ENCODE peak calls at places on chromosome 19, in four cellular contexts. Y is endothelial cell of umbilical vein, H is stomach, C is prostate gland. D is an unnamed sample.

GRCh38 chr19:21482863-21483276 is 22.5 kb upstream of the ZNF429 start:
- DNase-seq in Y (peak; percentile 13), H (peak; percentile 63), C (no peak), D (no peak)

GRCh38 chr19:49064029-49064629 is 489 bp downstream of the NTF4 start:
- DNase-seq in Y (no peak), H (no peak), C (peak; percentile 79), D (no peak)

GRCh38 chr19:32254128-32254527 is 91.3 kb upstream of the ZNF507 start:
- DNase-seq in Y (no peak), H (no peak), C (no peak), D (no peak)

GRCh38 chr19:49637865-49638350 is 2.0 kb downstream of the RRAS start:
- DNase-seq in Y (peak; percentile 67), H (peak; percentile 85), C (peak; percentile 82), D (peak; percentile 93)

GRCh38 chr19:49847731-49848696 is 2.9 kb upstream of the PTOV1 start:
- DNase-seq in Y (no peak), H (no peak), C (no peak), D (no peak)

GRCh38 chr19:38736036-38736412 is 8.2 kb downstream of the CAPN12 start:
- DNase-seq in Y (no peak), H (peak; percentile 64), C (peak; percentile 41), D (no peak)

GRCh38 chr19:4699826-4700572 is 23.6 kb downstream of the DPP9 start:
- DNase-seq in Y (no peak), H (no peak), C (no peak), D (no peak)

GRCh38 chr19:38915329-38916321 is 3.6 kb upstream of the CCER2 start:
- DNase-seq in Y (no peak), H (no peak), C (no peak), D (no peak)

GRCh38 chr19:1258161-1258492 is 9.7 kb downstream of the MIDN start:
- DNase-seq in Y (no peak), H (no peak), C (no peak), D (no peak)

GRCh38 chr19:17743874-17744273 is 7.4 kb upstream of the FCHO1 start:
- DNase-seq in Y (peak; percentile 40), H (no peak), C (no peak), D (no peak)

GRCh38 chr19:2716275-2716650 is 4.9 kb downstream of the DIRAS1 start:
- DNase-seq in Y (no peak), H (no peak), C (no peak), D (no peak)

GRCh38 chr19:11587973-11588631 is 9.2 kb upstream of the ZNF627 start:
- DNase-seq in Y (no peak), H (no peak), C (no peak), D (no peak)

GRCh38 chr19:3033595-3034193 is 4.6 kb upstream of the TLE2 start:
- DNase-seq in Y (no peak), H (no peak), C (no peak), D (no peak)

GRCh38 chr19:33293255-33294057 is 8.9 kb downstream of the CEBPA start:
- DNase-seq in Y (no peak), H (no peak), C (peak; percentile 74), D (no peak)

GRCh38 chr19:19744641-19745040 is 11.7 kb upstream of the ZNF14 start:
- DNase-seq in Y (no peak), H (no peak), C (no peak), D (no peak)

GRCh38 chr19:10612515-10613119 is 12.7 kb upstream of the SLC44A2 start:
- DNase-seq in Y (no peak), H (peak; percentile 96), C (peak; percentile 50), D (no peak)

GRCh38 chr19:38838208-38838985 is 6.8 kb upstream of the ECH1 start:
- DNase-seq in Y (no peak), H (peak; percentile 67), C (no peak), D (no peak)

GRCh38 chr19:51387924-51388389 is at the start of gene LIM2:
- DNase-seq in Y (no peak), H (no peak), C (no peak), D (no peak)

GRCh38 chr19:10163557-10163956 is 31.2 kb downstream of the DNMT1 start:
- DNase-seq in Y (no peak), H (no peak), C (no peak), D (no peak)

GRCh38 chr19:56405062-56405461 is 930 bp downstream of the ZNF583 start:
- DNase-seq in Y (no peak), H (no peak), C (no peak), D (no peak)

GRCh38 chr19:3482507-3483225 is 575 bp downstream of the SMIM44 start:
- DNase-seq in Y (no peak), H (peak; percentile 79), C (no peak), D (no peak)

GRCh38 chr19:37778613-37779138 is 710 bp downstream of the ZNF573 start:
- DNase-seq in Y (no peak), H (no peak), C (no peak), D (no peak)

GRCh38 chr19:52535831-52536800 is 8.6 kb downstream of the ZNF808 start:
- DNase-seq in Y (peak; percentile 64), H (peak; percentile 74), C (peak; percentile 80), D (peak; percentile 95)

GRCh38 chr19:50817941-50818858 is 5.4 kb downstream of the KLK1 start:
- DNase-seq in Y (peak; percentile 29), H (peak; percentile 48), C (peak; percentile 59), D (no peak)

GRCh38 chr19:5142725-5143097 is 173.8 kb downstream of the KDM4B start:
- DNase-seq in Y (no peak), H (no peak), C (no peak), D (no peak)

GRCh38 chr19:53868091-53868891 is 608 bp downstream of the MYADM start:
- DNase-seq in Y (peak; percentile 40), H (peak; percentile 44), C (peak; percentile 22), D (peak; percentile 90)

GRCh38 chr19:34428549-34429285 is 536 bp downstream of the UBA2 start:
- DNase-seq in Y (peak; percentile 41), H (peak; percentile 31), C (peak; percentile 7), D (no peak)

GRCh38 chr19:4064551-4065260 is 2.0 kb downstream of the ZBTB7A start:
- DNase-seq in Y (peak; percentile 35), H (peak; percentile 56), C (peak; percentile 50), D (peak; percentile 84)

GRCh38 chr19:16013181-16013850 is 63.0 kb upstream of the TPM4 start:
- DNase-seq in Y (no peak), H (no peak), C (no peak), D (no peak)

GRCh38 chr19:14495678-14496028 is 274 bp downstream of the GIPC1 start:
- DNase-seq in Y (no peak), H (no peak), C (no peak), D (no peak)

GRCh38 chr19:15936173-15936572 is 1.8 kb upstream of the CYP4F11 start:
- DNase-seq in Y (no peak), H (no peak), C (no peak), D (no peak)

DNA sequence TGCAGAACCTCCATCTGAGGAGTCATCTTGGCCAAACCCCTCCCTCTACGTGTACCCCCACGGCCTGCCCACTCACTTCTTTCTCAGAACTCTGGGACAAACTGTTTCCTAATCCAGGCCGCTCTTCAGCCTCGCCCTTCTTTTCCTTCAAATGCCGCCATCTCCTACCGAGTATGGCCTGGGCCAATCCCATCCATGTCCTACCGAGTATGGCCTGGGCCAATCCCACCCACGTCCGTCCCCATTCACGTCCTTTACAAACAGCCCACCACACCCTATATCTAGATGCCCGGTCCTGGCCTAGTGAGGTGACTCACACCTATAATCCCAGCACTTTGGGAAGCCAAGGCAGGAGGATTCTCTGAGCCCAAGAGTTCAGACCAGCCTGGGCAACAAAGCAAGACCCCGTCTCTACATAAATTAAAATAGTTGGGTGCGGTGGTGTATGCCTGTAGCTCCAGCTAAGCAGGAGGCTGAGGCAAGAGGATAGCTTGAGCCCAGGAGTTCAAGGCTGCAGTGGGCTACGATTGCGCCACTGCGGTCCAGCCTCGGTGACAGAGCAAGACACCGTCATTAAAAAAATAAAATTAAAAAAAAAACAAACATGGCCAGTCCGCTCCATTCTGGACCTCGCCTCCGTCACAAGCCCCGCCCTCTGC is 1.0 kb downstream of the TMEM160 start:
- DNase-seq in Y (no peak), H (no peak), C (no peak), D (no peak)
- H3K27me3 ChIP-seq in Y (no peaks in the 10 kb centered on the region), H (no peaks in the 10 kb centered on the region), C (no peaks in the 10 kb centered on the region), D (no peaks in the 10 kb centered on the region)

DNA sequence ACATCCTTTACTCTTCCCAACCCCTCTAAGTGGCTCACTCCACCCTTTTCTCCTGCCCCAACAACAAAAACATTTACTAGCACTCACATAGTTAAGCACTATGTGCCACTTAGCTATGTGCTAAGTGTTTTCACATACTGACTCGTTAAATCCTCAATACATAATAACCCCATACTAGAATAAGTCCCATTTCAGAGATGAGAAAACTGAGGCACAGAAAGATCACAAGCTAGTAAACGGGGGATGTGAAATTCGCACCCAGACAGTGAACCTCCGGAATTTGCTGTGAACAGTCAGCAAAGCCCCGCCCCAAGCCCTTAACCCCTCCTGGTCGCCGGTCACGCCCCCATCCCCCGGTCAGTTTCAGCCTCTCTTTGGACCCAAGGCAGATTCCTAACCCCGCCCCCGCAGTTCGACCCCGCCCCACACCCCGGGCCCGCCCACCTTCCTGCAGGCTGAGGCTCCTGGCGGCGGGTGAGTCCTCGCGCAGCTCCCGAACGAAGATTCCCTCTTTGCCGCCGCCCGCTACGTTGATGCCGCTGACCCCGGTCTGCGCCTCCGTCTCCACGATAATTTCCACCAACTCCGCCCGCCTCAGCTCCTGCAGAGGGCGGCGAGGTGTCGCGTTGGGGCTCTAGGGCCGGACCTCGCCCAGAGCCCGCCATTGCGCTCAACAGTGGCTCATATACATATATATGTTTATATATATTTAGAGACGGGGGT is 9.8 kb downstream of the PRX start:
- DNase-seq in Y (peak; percentile 90), H (peak; percentile 90), C (peak; percentile 72), D (peak; percentile 96)
- TF ChIP-seq POLR2AphosphoS5 in Y (no peak), H (peak; percentile 37), C (no peak), D (no peak)

GRCh38 chr19:43470288-43470687 is 4.9 kb upstream of the LYPD3 start:
- DNase-seq in Y (no peak), H (no peak), C (no peak), D (no peak)
- H3K4me1 ChIP-seq in Y (peaks cover 28% of the 10 kb centered on the region), H (peaks cover 6% of the 10 kb centered on the region), C (no peaks in the 10 kb centered on the region), D (peaks cover 54% of the 10 kb centered on the region)

DNA sequence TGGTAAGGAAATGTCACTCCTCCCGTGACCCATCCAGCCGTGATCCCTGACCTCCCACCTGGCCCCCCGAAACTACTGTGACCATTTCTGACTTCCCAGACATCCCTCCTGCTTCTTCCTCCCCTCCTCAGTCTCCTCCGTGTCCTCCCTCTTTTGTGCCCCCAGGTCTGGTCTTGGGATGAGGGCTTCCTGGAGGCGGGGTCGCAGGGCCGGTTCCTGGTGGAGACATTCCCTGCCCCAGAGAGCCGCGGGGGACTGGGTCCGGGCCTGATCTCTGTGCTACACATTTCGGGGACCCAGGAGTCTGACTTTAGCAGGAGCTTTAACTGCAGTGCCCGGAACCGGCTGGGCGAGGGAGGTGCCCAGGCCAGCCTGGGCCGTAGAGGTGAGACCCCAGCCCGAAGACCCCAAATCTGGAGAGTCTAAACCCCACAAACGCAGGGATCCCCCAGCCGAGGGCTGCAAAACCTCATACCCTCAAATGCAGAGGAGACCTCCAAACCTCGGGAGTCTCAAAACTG is 5.0 kb downstream of the KIRREL2 start:
- DNase-seq in Y (no peak), H (no peak), C (no peak), D (no peak)
- H3K27me3 ChIP-seq in Y (peaks cover 42% of the 10 kb centered on the region), H (peaks cover 6% of the 10 kb centered on the region), C (peaks cover 7% of the 10 kb centered on the region), D (peaks cover 71% of the 10 kb centered on the region)

GRCh38 chr19:13154241-13154778 is 4.1 kb downstream of the IER2 start:
- DNase-seq in Y (peak; percentile 80), H (peak; percentile 89), C (peak; percentile 91), D (peak; percentile 98)
- TF ChIP-seq POLR2AphosphoS5 in Y (peak; percentile 82), H (peak; percentile 98), C (peak; percentile 93), D (peak; percentile 89)

GRCh38 chr19:44767295-44768180 is 10.2 kb upstream of the CBLC start:
- DNase-seq in Y (no peak), H (no peak), C (no peak), D (no peak)
- H3K4me1 ChIP-seq in Y (no peaks in the 10 kb centered on the region), H (peaks cover 3% of the 10 kb centered on the region), C (no peaks in the 10 kb centered on the region), D (peaks cover 20% of the 10 kb centered on the region)